ENCODE peak calls at places on chromosomes 6 and 20, in eight cellular contexts. Y is NCI-H748 treated with DMSO at 0.1 percent for 48 hours; H is iris pigment epithelial cell; G is foreskin fibroblast; S is iPS-NIHi11; N is sciatic nerve; J is activated naive CD8-positive, alpha-beta T cell treated with anti-CD3 and anti-CD28 coated beads, Interleukin-2, amount 50 U/mL, for 24 hours; B is stomach. L is an unnamed sample.

GRCh38 chr20:24502184-24502583 is 32.8 kb downstream of the SYNDIG1 start:
- DNase-seq in Y (no peak), H (peak), G (peak), S (no peak), N (no peak), J (no peak), B (no peak), L (no peak)

GRCh38 chr20:59351148-59352040 is 51.0 kb downstream of the EDN3 start:
- DNase-seq in Y (no peak), H (no peak), G (peak), S (no peak), N (no peak), J (no peak), B (no peak), L (no peak)

GRCh38 chr6:679282-679681 is 13.7 kb downstream of the EXOC2 start:
- DNase-seq in Y (no peak), H (peak), G (no peak), S (no peak), N (no peak), J (no peak), B (no peak), L (no peak)

GRCh38 chr6:101668496-101668895 is 275.0 kb downstream of the GRIK2 start:
- DNase-seq in Y (no peak), H (no peak), G (no peak), S (no peak), N (no peak), J (no peak), B (no peak), L (no peak)

GRCh38 chr6:8073758-8074157 is 9.6 kb upstream of the BLOC1S5 start:
- DNase-seq in Y (no peak), H (no peak), G (no peak), S (no peak), N (no peak), J (no peak), B (no peak), L (no peak)

GRCh38 chr6:37860226-37860839 is 40.8 kb downstream of the ZFAND3 start:
- DNase-seq in Y (no peak), H (peak), G (peak), S (no peak), N (no peak), J (peak), B (no peak), L (peak)

GRCh38 chr6:132445201-132445951 is 44.1 kb upstream of the MOXD1 start:
- DNase-seq in Y (no peak), H (peak), G (peak), S (no peak), N (no peak), J (no peak), B (no peak), L (no peak)

GRCh38 chr20:37484386-37484785 is 36.7 kb upstream of the NNAT start:
- DNase-seq in Y (no peak), H (no peak), G (no peak), S (no peak), N (no peak), J (no peak), B (no peak), L (no peak)

GRCh38 chr6:133132583-133132982 is 108.6 kb upstream of the EYA4 start:
- DNase-seq in Y (no peak), H (no peak), G (no peak), S (peak), N (no peak), J (no peak), B (no peak), L (no peak)

GRCh38 chr6:72659754-72660153 is 37.9 kb downstream of the KCNQ5 start:
- DNase-seq in Y (no peak), H (no peak), G (no peak), S (no peak), N (no peak), J (no peak), B (no peak), L (no peak)

GRCh38 chr20:4065405-4065841 is 50.1 kb upstream of the RNF24 start:
- DNase-seq in Y (no peak), H (peak), G (peak), S (no peak), N (no peak), J (no peak), B (no peak), L (no peak)

GRCh38 chr6:73624896-73625295 is 28.9 kb downstream of the SLC17A5 start:
- DNase-seq in Y (no peak), H (no peak), G (no peak), S (no peak), N (no peak), J (no peak), B (no peak), L (no peak)

GRCh38 chr20:13243826-13244376 is 22.8 kb downstream of the ISM1 start:
- DNase-seq in Y (no peak), H (no peak), G (peak), S (no peak), N (no peak), J (no peak), B (no peak), L (no peak)

GRCh38 chr6:88062376-88062775 is 14.7 kb downstream of the SPACA1 start:
- DNase-seq in Y (no peak), H (no peak), G (no peak), S (no peak), N (no peak), J (no peak), B (no peak), L (no peak)

GRCh38 chr6:22821664-22822320 is 252.4 kb downstream of the HDGFL1 start:
- DNase-seq in Y (no peak), H (peak), G (peak), S (no peak), N (no peak), J (no peak), B (no peak), L (no peak)

GRCh38 chr20:24448170-24448569 is 21.3 kb upstream of the SYNDIG1 start:
- DNase-seq in Y (no peak), H (no peak), G (no peak), S (no peak), N (no peak), J (no peak), B (no peak), L (no peak)

GRCh38 chr6:151440930-151441329 is 11.0 kb downstream of the RMND1 start:
- DNase-seq in Y (no peak), H (no peak), G (no peak), S (no peak), N (no peak), J (no peak), B (no peak), L (no peak)

GRCh38 chr6:6495851-6496250 is 92.7 kb upstream of the LY86 start:
- DNase-seq in Y (no peak), H (no peak), G (no peak), S (no peak), N (no peak), J (no peak), B (no peak), L (no peak)